ENCODE peak calls at places on chromosomes 5 and 9, in eight cellular contexts. One of them, this sample, is unnamed.
A peak's percentile ranks its signal among the peaks of the same experiment; 100 is the strongest.

GRCh38 chr5:132372542-132372941 is 3.0 kb downstream of the SLC22A5 start:
- DNase-seq in A549: no peak
- DNase-seq in HepG2: no peak
- DNase-seq in vagina: no peak
- DNase-seq in heart right ventricle: no peak
- DNase-seq in CD8-positive, alpha-beta T cell: no peak
- DNase-seq in right cardiac atrium: no peak
- DNase-seq in body of pancreas: no peak
- DNase-seq in this sample: no peak

GRCh38 chr5:3602713-3603502 is 7.3 kb downstream of the IRX1 start:
- DNase-seq in A549: no peak
- DNase-seq in HepG2: peak; percentile 1
- DNase-seq in vagina: no peak
- DNase-seq in heart right ventricle: peak; percentile 52
- DNase-seq in CD8-positive, alpha-beta T cell: no peak
- DNase-seq in right cardiac atrium: peak; percentile 33
- DNase-seq in body of pancreas: peak; percentile 30
- DNase-seq in this sample: no peak

GRCh38 chr9:134214395-134214765 is 50.0 kb upstream of the RNU6ATAC start:
- DNase-seq in A549: no peak
- DNase-seq in HepG2: peak; percentile 38
- DNase-seq in vagina: no peak
- DNase-seq in heart right ventricle: peak; percentile 13
- DNase-seq in CD8-positive, alpha-beta T cell: no peak
- DNase-seq in right cardiac atrium: no peak
- DNase-seq in body of pancreas: no peak
- DNase-seq in this sample: peak; percentile 58

GRCh38 chr5:119949426-119949999 is 320.2 kb downstream of the FAM170A start:
- DNase-seq in A549: no peak
- DNase-seq in HepG2: no peak
- DNase-seq in vagina: no peak
- DNase-seq in heart right ventricle: no peak
- DNase-seq in CD8-positive, alpha-beta T cell: no peak
- DNase-seq in right cardiac atrium: no peak
- DNase-seq in body of pancreas: no peak
- DNase-seq in this sample: no peak

GRCh38 chr9:134059661-134060395 is 8.0 kb downstream of the BRD3 start:
- DNase-seq in A549: no peak
- DNase-seq in HepG2: no peak
- DNase-seq in vagina: no peak
- DNase-seq in heart right ventricle: no peak
- DNase-seq in CD8-positive, alpha-beta T cell: no peak
- DNase-seq in right cardiac atrium: no peak
- DNase-seq in body of pancreas: no peak
- DNase-seq in this sample: peak; percentile 71

GRCh38 chr9:106920701-106921283 is 57.8 kb downstream of the ZNF462 start:
- DNase-seq in A549: no peak
- DNase-seq in HepG2: peak; percentile 18
- DNase-seq in vagina: no peak
- DNase-seq in heart right ventricle: no peak
- DNase-seq in CD8-positive, alpha-beta T cell: no peak
- DNase-seq in right cardiac atrium: peak; percentile 50
- DNase-seq in body of pancreas: no peak
- DNase-seq in this sample: no peak

GRCh38 chr5:167229751-167230150 is 1061.7 kb upstream of the WWC1 start:
- DNase-seq in A549: no peak
- DNase-seq in HepG2: no peak
- DNase-seq in vagina: no peak
- DNase-seq in heart right ventricle: no peak
- DNase-seq in CD8-positive, alpha-beta T cell: no peak
- DNase-seq in right cardiac atrium: no peak
- DNase-seq in body of pancreas: no peak
- DNase-seq in this sample: no peak

GRCh38 chr5:150249744-150250143 is 39.8 kb downstream of the CAMK2A start:
- DNase-seq in A549: no peak
- DNase-seq in HepG2: no peak
- DNase-seq in vagina: no peak
- DNase-seq in heart right ventricle: no peak
- DNase-seq in CD8-positive, alpha-beta T cell: no peak
- DNase-seq in right cardiac atrium: no peak
- DNase-seq in body of pancreas: no peak
- DNase-seq in this sample: no peak

GRCh38 chr5:124790261-124790894 is 43.9 kb upstream of the ZNF608 start:
- DNase-seq in A549: peak; percentile 15
- DNase-seq in HepG2: no peak
- DNase-seq in vagina: no peak
- DNase-seq in heart right ventricle: no peak
- DNase-seq in CD8-positive, alpha-beta T cell: no peak
- DNase-seq in right cardiac atrium: no peak
- DNase-seq in body of pancreas: no peak
- DNase-seq in this sample: no peak

GRCh38 chr9:132973713-132974112 is 4.8 kb upstream of the GFI1B start:
- DNase-seq in A549: peak; percentile 45
- DNase-seq in HepG2: no peak
- DNase-seq in vagina: no peak
- DNase-seq in heart right ventricle: no peak
- DNase-seq in CD8-positive, alpha-beta T cell: no peak
- DNase-seq in right cardiac atrium: no peak
- DNase-seq in body of pancreas: no peak
- DNase-seq in this sample: no peak

GRCh38 chr5:17240487-17240886 is 23.1 kb downstream of the BASP1 start:
- DNase-seq in A549: no peak
- DNase-seq in HepG2: no peak
- DNase-seq in vagina: no peak
- DNase-seq in heart right ventricle: no peak
- DNase-seq in CD8-positive, alpha-beta T cell: no peak
- DNase-seq in right cardiac atrium: no peak
- DNase-seq in body of pancreas: no peak
- DNase-seq in this sample: no peak

GRCh38 chr5:38663276-38663675 is 106.8 kb upstream of the LIFR start:
- DNase-seq in A549: no peak
- DNase-seq in HepG2: no peak
- DNase-seq in vagina: no peak
- DNase-seq in heart right ventricle: no peak
- DNase-seq in CD8-positive, alpha-beta T cell: no peak
- DNase-seq in right cardiac atrium: no peak
- DNase-seq in body of pancreas: no peak
- DNase-seq in this sample: no peak

GRCh38 chr5:38666668-38667498 is 110.4 kb upstream of the LIFR start:
- DNase-seq in A549: peak; percentile 43
- DNase-seq in HepG2: peak; percentile 25
- DNase-seq in vagina: no peak
- DNase-seq in heart right ventricle: peak; percentile 44
- DNase-seq in CD8-positive, alpha-beta T cell: no peak
- DNase-seq in right cardiac atrium: peak; percentile 36
- DNase-seq in body of pancreas: peak; percentile 75
- DNase-seq in this sample: no peak

GRCh38 chr5:38657020-38657419 is 100.6 kb upstream of the LIFR start:
- DNase-seq in A549: no peak
- DNase-seq in HepG2: no peak
- DNase-seq in vagina: no peak
- DNase-seq in heart right ventricle: no peak
- DNase-seq in CD8-positive, alpha-beta T cell: no peak
- DNase-seq in right cardiac atrium: no peak
- DNase-seq in body of pancreas: no peak
- DNase-seq in this sample: no peak

GRCh38 chr5:38660194-38660668 is 103.8 kb upstream of the LIFR start:
- DNase-seq in A549: no peak
- DNase-seq in HepG2: peak; percentile 6
- DNase-seq in vagina: no peak
- DNase-seq in heart right ventricle: peak; percentile 18
- DNase-seq in CD8-positive, alpha-beta T cell: no peak
- DNase-seq in right cardiac atrium: no peak
- DNase-seq in body of pancreas: peak; percentile 88
- DNase-seq in this sample: no peak

DNA sequence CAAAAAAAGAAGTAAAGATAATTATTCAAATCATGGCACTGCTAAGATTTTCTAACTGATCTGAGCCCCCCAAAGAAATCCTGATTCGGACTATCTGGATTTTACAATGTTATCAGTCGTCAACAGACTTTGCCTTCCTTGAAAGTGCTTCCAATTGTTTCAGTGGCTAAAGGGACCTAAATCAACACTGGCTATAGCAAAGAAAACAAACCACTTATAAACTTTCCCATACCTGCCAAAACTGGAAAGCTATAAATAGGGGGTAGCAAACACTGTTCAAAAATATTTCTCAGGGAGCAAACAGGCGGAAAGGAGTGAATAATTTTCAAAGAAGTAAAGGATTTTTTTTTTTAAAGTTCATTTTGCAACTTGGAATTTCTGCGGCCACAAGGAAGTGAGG is 105.6 kb upstream of the LIFR start:
- DNase-seq in A549: no peak
- DNase-seq in HepG2: no peak
- DNase-seq in vagina: no peak
- DNase-seq in heart right ventricle: no peak
- DNase-seq in CD8-positive, alpha-beta T cell: no peak
- DNase-seq in right cardiac atrium: no peak
- DNase-seq in body of pancreas: no peak
- DNase-seq in this sample: no peak
- H3K4me1 ChIP-seq in A549: no peaks in the 10 kb centered on the region
- H3K4me1 ChIP-seq in HepG2: peaks cover 5% of the 10 kb centered on the region
- H3K4me1 ChIP-seq in vagina: no peaks in the 10 kb centered on the region
- H3K4me1 ChIP-seq in heart right ventricle: peaks cover 28% of the 10 kb centered on the region
- H3K4me1 ChIP-seq in CD8-positive, alpha-beta T cell: no peaks in the 10 kb centered on the region
- H3K4me1 ChIP-seq in right cardiac atrium: peaks cover 13% of the 10 kb centered on the region
- H3K4me1 ChIP-seq in body of pancreas: peaks cover 30% of the 10 kb centered on the region
- H3K4me1 ChIP-seq in this sample: peaks cover 27% of the 10 kb centered on the region

GRCh38 chr5:78855026-78855425 is 130.1 kb downstream of the ARSB start:
- DNase-seq in A549: no peak
- DNase-seq in HepG2: no peak
- DNase-seq in vagina: no peak
- DNase-seq in heart right ventricle: no peak
- DNase-seq in CD8-positive, alpha-beta T cell: no peak
- DNase-seq in right cardiac atrium: no peak
- DNase-seq in body of pancreas: no peak
- DNase-seq in this sample: no peak
- H3K27ac ChIP-seq in A549: no peak overlapping the region
- H3K27ac ChIP-seq in HepG2: no peak overlapping the region
- H3K27ac ChIP-seq in vagina: no peak overlapping the region
- H3K27ac ChIP-seq in heart right ventricle: no peak overlapping the region
- H3K27ac ChIP-seq in CD8-positive, alpha-beta T cell: no peak overlapping the region
- H3K27ac ChIP-seq in right cardiac atrium: no peak overlapping the region
- H3K27ac ChIP-seq in body of pancreas: no peak overlapping the region
- H3K27ac ChIP-seq in this sample: no peak overlapping the region

GRCh38 chr9:124269556-124269955 is 11.8 kb downstream of the NEK6 start:
- DNase-seq in A549: no peak
- DNase-seq in HepG2: no peak
- DNase-seq in vagina: no peak
- DNase-seq in heart right ventricle: no peak
- DNase-seq in CD8-positive, alpha-beta T cell: no peak
- DNase-seq in right cardiac atrium: no peak
- DNase-seq in body of pancreas: no peak
- DNase-seq in this sample: no peak
- H3K4me1 ChIP-seq in A549: peaks cover 41% of the 10 kb centered on the region
- H3K4me1 ChIP-seq in HepG2: peaks cover 84% of the 10 kb centered on the region
- H3K4me1 ChIP-seq in vagina: peaks cover 84% of the 10 kb centered on the region
- H3K4me1 ChIP-seq in heart right ventricle: peaks cover 33% of the 10 kb centered on the region
- H3K4me1 ChIP-seq in CD8-positive, alpha-beta T cell: no peaks in the 10 kb centered on the region
- H3K4me1 ChIP-seq in right cardiac atrium: peaks cover 21% of the 10 kb centered on the region
- H3K4me1 ChIP-seq in body of pancreas: peaks cover 47% of the 10 kb centered on the region
- H3K4me1 ChIP-seq in this sample: peaks cover 20% of the 10 kb centered on the region

GRCh38 chr9:93807166-93808013 is 147.8 kb downstream of the BARX1 start:
- DNase-seq in A549: no peak
- DNase-seq in HepG2: no peak
- DNase-seq in vagina: no peak
- DNase-seq in heart right ventricle: no peak
- DNase-seq in CD8-positive, alpha-beta T cell: no peak
- DNase-seq in right cardiac atrium: no peak
- DNase-seq in body of pancreas: no peak
- DNase-seq in this sample: peak; percentile 53
- H3K27ac ChIP-seq in A549: no peak overlapping the region
- H3K27ac ChIP-seq in HepG2: no peak overlapping the region
- H3K27ac ChIP-seq in vagina: no peak overlapping the region
- H3K27ac ChIP-seq in heart right ventricle: no peak overlapping the region
- H3K27ac ChIP-seq in CD8-positive, alpha-beta T cell: no peak overlapping the region
- H3K27ac ChIP-seq in right cardiac atrium: no peak overlapping the region
- H3K27ac ChIP-seq in body of pancreas: no peak overlapping the region
- H3K27ac ChIP-seq in this sample: no peak overlapping the region

GRCh38 chr5:173640166-173640804 is 23.8 kb upstream of the BOD1 start:
- DNase-seq in A549: no peak
- DNase-seq in HepG2: no peak
- DNase-seq in vagina: no peak
- DNase-seq in heart right ventricle: no peak
- DNase-seq in CD8-positive, alpha-beta T cell: no peak
- DNase-seq in right cardiac atrium: no peak
- DNase-seq in body of pancreas: no peak
- DNase-seq in this sample: no peak
- H3K4me1 ChIP-seq in A549: peaks cover 10% of the 10 kb centered on the region
- H3K4me1 ChIP-seq in HepG2: peaks cover 41% of the 10 kb centered on the region
- H3K4me1 ChIP-seq in vagina: no peaks in the 10 kb centered on the region
- H3K4me1 ChIP-seq in heart right ventricle: no peaks in the 10 kb centered on the region
- H3K4me1 ChIP-seq in CD8-positive, alpha-beta T cell: no peaks in the 10 kb centered on the region
- H3K4me1 ChIP-seq in right cardiac atrium: peaks cover 5% of the 10 kb centered on the region
- H3K4me1 ChIP-seq in body of pancreas: no peaks in the 10 kb centered on the region
- H3K4me1 ChIP-seq in this sample: no peaks in the 10 kb centered on the region

GRCh38 chr5:157266286-157267007 is 524 bp downstream of the CYFIP2 start:
- DNase-seq in A549: peak; percentile 35
- DNase-seq in HepG2: no peak
- DNase-seq in vagina: no peak
- DNase-seq in heart right ventricle: peak; percentile 31
- DNase-seq in CD8-positive, alpha-beta T cell: no peak
- DNase-seq in right cardiac atrium: no peak
- DNase-seq in body of pancreas: peak; percentile 44
- DNase-seq in this sample: no peak
- H3K27ac ChIP-seq in A549: peak overlapping the region; percentile 92
- H3K27ac ChIP-seq in HepG2: no peak overlapping the region
- H3K27ac ChIP-seq in vagina: peak overlapping the region; percentile 27
- H3K27ac ChIP-seq in heart right ventricle: peak overlapping the region; percentile 90
- H3K27ac ChIP-seq in CD8-positive, alpha-beta T cell: peak overlapping the region; percentile 71
- H3K27ac ChIP-seq in right cardiac atrium: peak overlapping the region; percentile 53
- H3K27ac ChIP-seq in body of pancreas: no peak overlapping the region
- H3K27ac ChIP-seq in this sample: no peak overlapping the region

GRCh38 chr5:139494256-139494655 is 11.7 kb upstream of the STING1 start:
- DNase-seq in A549: no peak
- DNase-seq in HepG2: no peak
- DNase-seq in vagina: no peak
- DNase-seq in heart right ventricle: no peak
- DNase-seq in CD8-positive, alpha-beta T cell: no peak
- DNase-seq in right cardiac atrium: no peak
- DNase-seq in body of pancreas: no peak
- DNase-seq in this sample: no peak

GRCh38 chr5:139492700-139493192 is 10.2 kb upstream of the STING1 start:
- DNase-seq in A549: no peak
- DNase-seq in HepG2: no peak
- DNase-seq in vagina: no peak
- DNase-seq in heart right ventricle: no peak
- DNase-seq in CD8-positive, alpha-beta T cell: no peak
- DNase-seq in right cardiac atrium: no peak
- DNase-seq in body of pancreas: no peak
- DNase-seq in this sample: no peak

GRCh38 chr5:139495644-139496435 is 13.3 kb upstream of the STING1 start:
- DNase-seq in A549: no peak
- DNase-seq in HepG2: no peak
- DNase-seq in vagina: no peak
- DNase-seq in heart right ventricle: no peak
- DNase-seq in CD8-positive, alpha-beta T cell: no peak
- DNase-seq in right cardiac atrium: no peak
- DNase-seq in body of pancreas: no peak
- DNase-seq in this sample: no peak

DNA sequence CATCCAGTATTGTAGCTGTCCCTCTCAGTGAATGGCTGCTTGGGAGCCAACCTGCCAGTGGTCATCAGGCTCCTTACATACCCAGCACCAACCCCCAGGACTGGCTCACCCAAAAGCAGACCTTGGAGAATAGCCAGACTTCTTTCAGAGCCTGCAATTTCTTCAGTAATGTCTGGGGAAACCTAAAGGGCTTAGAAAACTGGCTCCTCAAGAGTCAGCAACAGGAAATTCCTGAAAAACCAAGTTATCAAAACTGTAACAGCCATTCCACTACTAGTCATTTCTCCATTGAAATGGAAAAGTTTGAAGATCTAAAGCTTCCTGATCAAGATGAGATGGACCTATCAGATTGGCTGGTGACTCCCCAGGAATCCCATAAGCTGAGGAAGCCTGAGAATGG is 12.3 kb upstream of the STING1 start:
- DNase-seq in A549: no peak
- DNase-seq in HepG2: no peak
- DNase-seq in vagina: no peak
- DNase-seq in heart right ventricle: no peak
- DNase-seq in CD8-positive, alpha-beta T cell: no peak
- DNase-seq in right cardiac atrium: no peak
- DNase-seq in body of pancreas: no peak
- DNase-seq in this sample: no peak
- H3K4me1 ChIP-seq in A549: peaks cover 16% of the 10 kb centered on the region
- H3K4me1 ChIP-seq in HepG2: peaks cover 10% of the 10 kb centered on the region
- H3K4me1 ChIP-seq in vagina: peaks cover 21% of the 10 kb centered on the region
- H3K4me1 ChIP-seq in heart right ventricle: peaks cover 15% of the 10 kb centered on the region
- H3K4me1 ChIP-seq in CD8-positive, alpha-beta T cell: peaks cover 4% of the 10 kb centered on the region
- H3K4me1 ChIP-seq in right cardiac atrium: peaks cover 7% of the 10 kb centered on the region
- H3K4me1 ChIP-seq in body of pancreas: peaks cover 5% of the 10 kb centered on the region
- H3K4me1 ChIP-seq in this sample: no peaks in the 10 kb centered on the region

This sample was measured in ascending aorta.